ENCODE peak calls at places on chromosomes 1 and 21, in five cellular contexts. N is DMS53, W is tibial artery, G is iPS-NIHi11, V is NCI-H748 treated with DMSO at 0.1 percent for 48 hours. D is an unnamed sample.

GRCh38 chr21:35164971-35165483 is 115.9 kb upstream of the RUNX1 start:
- DNase-seq in N (no peak), W (no peak), G (no peak), V (no peak), D (no peak)

GRCh38 chr1:227949341-227949921 is 1.7 kb upstream of the WNT9A start:
- DNase-seq in N (no peak), W (no peak), G (no peak), V (no peak), D (no peak)

GRCh38 chr1:227558807-227559186 is 4.6 kb upstream of the ZNF678 start:
- DNase-seq in N (no peak), W (no peak), G (no peak), V (no peak), D (no peak)

GRCh38 chr1:157132602-157133167 is 5.5 kb downstream of the ETV3 start:
- DNase-seq in N (no peak), W (no peak), G (no peak), V (no peak), D (no peak)

GRCh38 chr1:55217226-55217996 is 2.2 kb upstream of the USP24 start:
- DNase-seq in N (peak), W (no peak), G (no peak), V (no peak), D (peak)

GRCh38 chr1:230905733-230906132 is 37.4 kb upstream of the C1orf198 start:
- DNase-seq in N (no peak), W (no peak), G (no peak), V (no peak), D (no peak)

GRCh38 chr1:219324629-219325367 is 151.1 kb downstream of the LYPLAL1 start:
- DNase-seq in N (peak), W (no peak), G (no peak), V (no peak), D (peak)

GRCh38 chr1:160416369-160416768 is 16.0 kb downstream of the VANGL2 start:
- DNase-seq in N (peak), W (no peak), G (peak), V (no peak), D (peak)

GRCh38 chr1:91826248-91826647 is 59.7 kb downstream of the TGFBR3 start:
- DNase-seq in N (peak), W (no peak), G (no peak), V (no peak), D (no peak)

GRCh38 chr1:100622037-100622436 is 84.1 kb downstream of the GPR88 start:
- DNase-seq in N (peak), W (no peak), G (peak), V (no peak), D (peak)

GRCh38 chr1:61253059-61253735 is 170.8 kb downstream of the NFIA start:
- DNase-seq in N (peak), W (peak), G (no peak), V (peak), D (peak)

GRCh38 chr21:43820466-43820865 is 31.1 kb downstream of the RRP1 start:
- DNase-seq in N (no peak), W (no peak), G (no peak), V (no peak), D (no peak)

GRCh38 chr21:37758997-37759396 is 157.3 kb downstream of the KCNJ6 start:
- DNase-seq in N (peak), W (no peak), G (peak), V (peak), D (peak)

GRCh38 chr1:20329793-20330542 is 39.3 kb downstream of the VWA5B1 start:
- DNase-seq in N (peak), W (no peak), G (peak), V (no peak), D (no peak)